ENCODE peak calls at places on chromosome 3, in four cellular contexts. H is B cell; P is CD4-positive, alpha-beta T cell; C is astrocyte of the spinal cord. A is an unnamed sample.

GRCh38 chr3:50003216-50003615 is 63.3 kb downstream of the RBM6 start:
- DNase-seq in H (no peak), P (no peak), C (peak; percentile 32), A (no peak)

GRCh38 chr3:67291287-67292252 is 293.5 kb downstream of the KBTBD8 start:
- DNase-seq in H (no peak), P (no peak), C (no peak), A (peak; percentile 43)

GRCh38 chr3:58375209-58375608 is 42.5 kb downstream of the PXK start:
- DNase-seq in H (no peak), P (no peak), C (no peak), A (no peak)

GRCh38 chr3:18951333-18951732 is 197.0 kb upstream of the KCNH8 start:
- DNase-seq in H (no peak), P (no peak), C (no peak), A (no peak)

GRCh38 chr3:122356402-122356801 is 26.6 kb downstream of the MIX23 start:
- DNase-seq in H (peak; percentile 17), P (peak; percentile 6), C (peak; percentile 9), A (peak; percentile 39)

GRCh38 chr3:117526485-117527079 is 817.0 kb downstream of the TUSC7 start:
- DNase-seq in H (peak; percentile 28), P (no peak), C (peak; percentile 53), A (peak; percentile 14)

GRCh38 chr3:5138214-5138981 is 16.3 kb downstream of the ARL8B start:
- DNase-seq in H (no peak), P (no peak), C (peak; percentile 38), A (no peak)

GRCh38 chr3:77190281-77190841 is 150.5 kb downstream of the ROBO2 start:
- DNase-seq in H (no peak), P (no peak), C (no peak), A (no peak)

GRCh38 chr3:50166309-50167019 is 11.3 kb downstream of the SEMA3F start:
- DNase-seq in H (no peak), P (no peak), C (no peak), A (no peak)

GRCh38 chr3:42663581-42664442 is 10.3 kb downstream of the ZBTB47 start:
- DNase-seq in H (peak; percentile 69), P (no peak), C (no peak), A (no peak)

GRCh38 chr3:58025824-58026579 is 17.8 kb downstream of the FLNB start:
- DNase-seq in H (no peak), P (no peak), C (peak; percentile 61), A (no peak)

GRCh38 chr3:100033184-100033583 is 81.1 kb downstream of the FILIP1L start:
- DNase-seq in H (no peak), P (no peak), C (peak; percentile 89), A (no peak)

GRCh38 chr3:184746131-184747120 is 34.6 kb upstream of the MAGEF1 start:
- DNase-seq in H (no peak), P (no peak), C (no peak), A (no peak)

GRCh38 chr3:184751204-184751809 is 39.4 kb upstream of the MAGEF1 start:
- DNase-seq in H (no peak), P (no peak), C (no peak), A (no peak)

GRCh38 chr3:184750684-184751083 is 38.8 kb upstream of the MAGEF1 start:
- DNase-seq in H (no peak), P (no peak), C (no peak), A (no peak)

GRCh38 chr3:184748219-184749135 is 36.6 kb upstream of the MAGEF1 start:
- DNase-seq in H (no peak), P (no peak), C (no peak), A (peak; percentile 15)

DNA sequence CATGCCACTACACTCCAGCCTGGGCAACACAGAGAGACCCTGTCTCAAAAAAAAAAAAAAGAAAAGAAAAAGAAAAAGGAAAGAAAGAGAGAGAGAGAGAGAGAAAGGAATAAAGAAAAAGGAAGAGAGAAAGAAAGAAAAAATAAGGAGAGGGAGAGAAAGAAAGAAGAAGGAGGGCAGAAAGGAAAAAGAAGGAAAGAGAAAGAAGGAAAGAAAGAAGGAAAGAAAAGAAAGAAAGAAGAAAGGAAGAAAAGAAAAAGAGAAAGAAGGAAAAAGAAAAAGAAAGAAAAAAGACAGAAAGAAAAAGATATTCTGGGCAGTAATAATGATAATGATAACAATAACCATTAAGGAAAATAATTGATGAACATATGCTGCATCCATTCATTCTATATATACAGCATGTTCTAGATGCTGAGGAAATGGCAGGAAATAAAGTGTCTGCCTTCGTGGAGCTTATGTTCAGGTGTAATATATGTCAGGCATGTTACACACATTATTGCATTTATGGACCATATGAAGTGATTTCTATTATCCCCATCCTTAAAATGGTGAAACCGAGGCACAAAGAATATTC is 37.4 kb upstream of the MAGEF1 start:
- DNase-seq in H (no peak), P (no peak), C (no peak), A (no peak)
- TF ChIP-seq CTCF in H (peak; percentile 42), P (no peak), C (no peak), A (peak; percentile 56)

GRCh38 chr3:128845119-128845518 is 34.3 kb upstream of the ACAD9 start:
- DNase-seq in H (no peak), P (no peak), C (no peak), A (no peak)

GRCh38 chr3:128847631-128848370 is 31.6 kb upstream of the ACAD9 start:
- DNase-seq in H (no peak), P (no peak), C (no peak), A (no peak)

GRCh38 chr3:128844502-128844901 is 34.9 kb upstream of the ACAD9 start:
- DNase-seq in H (no peak), P (no peak), C (no peak), A (no peak)

GRCh38 chr3:128845695-128846491 is 33.5 kb upstream of the ACAD9 start:
- DNase-seq in H (peak; percentile 82), P (peak; percentile 76), C (peak; percentile 60), A (peak; percentile 94)

GRCh38 chr3:128846501-128846900 is 32.9 kb upstream of the ACAD9 start:
- DNase-seq in H (no peak), P (peak; percentile 6), C (no peak), A (peak; percentile 65)
- TF ChIP-seq CTCF in H (no peak), P (peak; percentile 41), C (no peak), A (no peak)

GRCh38 chr3:131053021-131053420 is 26.3 kb downstream of the NEK11 start:
- DNase-seq in H (no peak), P (no peak), C (peak; percentile 52), A (no peak)
- TF ChIP-seq CTCF in H (no peak), P (no peak), C (peak; percentile 51), A (no peak)

DNA sequence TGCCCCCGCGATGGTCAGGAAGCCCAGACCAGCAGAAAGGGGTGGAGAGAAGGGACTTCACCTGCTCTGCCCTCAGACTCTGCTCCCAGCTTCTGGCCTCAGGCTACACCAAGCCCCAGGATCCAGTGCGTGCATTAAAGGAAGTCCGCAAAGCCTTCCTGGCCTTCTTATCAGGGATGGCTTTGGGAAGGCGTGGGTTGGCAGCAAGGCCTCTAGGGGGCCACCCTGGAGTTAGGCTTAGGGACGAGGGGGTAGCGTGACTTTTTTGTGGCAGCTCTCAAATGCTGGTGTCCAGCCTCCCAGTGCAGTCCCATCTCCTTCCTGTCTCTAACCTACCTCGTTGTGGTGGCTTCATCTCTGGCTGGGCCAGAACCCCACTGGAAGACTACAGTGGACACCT is 18.9 kb upstream of the RPL29 start:
- DNase-seq in H (no peak), P (no peak), C (no peak), A (no peak)
- TF ChIP-seq CTCF in H (no peak), P (no peak), C (peak; percentile 44), A (no peak)

GRCh38 chr3:138440596-138440995 is 6.2 kb downstream of the ESYT3 start:
- DNase-seq in H (no peak), P (no peak), C (no peak), A (no peak)
- TF ChIP-seq CTCF in H (no peak), P (no peak), C (no peak), A (no peak)

DNA sequence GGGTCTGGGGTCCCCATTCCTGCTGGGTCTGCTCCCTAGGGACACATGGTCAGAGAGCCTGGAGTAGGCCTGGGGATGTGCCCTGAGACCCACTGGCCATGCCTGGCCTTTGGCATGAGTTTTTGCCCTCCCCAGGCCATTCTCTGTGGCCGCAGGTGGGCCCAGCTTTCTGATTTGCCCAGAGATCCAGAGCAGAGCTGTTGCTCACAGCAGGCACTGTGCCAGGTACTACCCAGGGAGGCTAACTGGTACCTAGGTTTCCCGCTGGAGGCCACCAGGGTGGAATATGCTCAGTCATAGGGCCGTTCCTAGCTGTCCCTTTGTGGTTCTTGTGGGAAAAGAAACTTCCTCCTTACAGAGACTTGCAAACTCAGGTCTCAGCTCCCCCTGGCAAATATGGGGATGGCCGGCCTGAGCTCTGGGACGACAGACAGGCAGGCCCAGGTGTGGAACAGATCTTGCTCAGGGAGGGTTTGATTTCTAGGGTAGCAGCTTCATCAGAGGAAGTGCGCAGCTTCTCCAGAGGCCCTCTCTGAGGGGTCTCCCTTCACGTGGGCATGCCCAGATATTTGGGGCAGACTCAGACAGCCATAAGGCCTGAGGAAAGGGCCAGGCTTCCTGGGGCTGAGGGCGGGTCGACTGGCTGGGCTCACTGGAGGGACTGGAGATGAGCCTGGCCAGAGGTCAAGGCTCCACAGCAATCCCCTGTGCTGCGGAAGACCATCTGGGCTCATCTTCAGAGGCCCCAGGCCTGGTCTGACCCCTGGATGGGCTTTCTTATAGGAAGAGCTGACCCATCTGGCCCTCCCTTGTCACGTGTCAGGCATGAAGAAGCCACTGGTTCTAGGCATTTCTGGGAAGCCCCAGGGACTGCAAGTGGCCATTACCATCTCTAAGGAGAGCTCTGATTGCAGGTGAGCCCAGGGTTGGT is 28.0 kb downstream of the ACAA1 start:
- DNase-seq in H (no peak), P (no peak), C (no peak), A (no peak)
- TF ChIP-seq CTCF in H (no peak), P (no peak), C (no peak), A (no peak)